ENCODE peak calls at places on chromosomes 3 and 15, in six cellular contexts. One of them, this sample, is unnamed.

GRCh38 chr15:70401709-70402108 is 304.0 kb upstream of the TLE3 start:
- DNase-seq in GM12891: no peak
- DNase-seq in K562: no peak
- DNase-seq in H1: no peak
- DNase-seq in GM12878: no peak
- DNase-seq in HepG2: no peak
- DNase-seq in this sample: no peak

GRCh38 chr3:35184775-35185174 is 454.6 kb upstream of the ARPP21 start:
- DNase-seq in H1: no peak
- DNase-seq in HepG2: no peak
- DNase-seq in K562: no peak
- DNase-seq in GM12878: no peak
- DNase-seq in GM12891: no peak
- DNase-seq in this sample: no peak

GRCh38 chr3:45776291-45776576 is 20.1 kb downstream of the SLC6A20 start:
- DNase-seq in HepG2: no peak
- DNase-seq in H1: no peak
- DNase-seq in K562: no peak
- DNase-seq in GM12878: no peak
- DNase-seq in GM12891: no peak
- DNase-seq in this sample: no peak

GRCh38 chr3:185176756-185177359 is 24.0 kb upstream of the C3orf70 start:
- DNase-seq in K562: peak; percentile 24
- DNase-seq in H1: no peak
- DNase-seq in HepG2: peak; percentile 36
- DNase-seq in GM12891: no peak
- DNase-seq in GM12878: no peak
- DNase-seq in this sample: no peak

GRCh38 chr3:10332481-10333358 is 11.8 kb upstream of the SEC13 start:
- DNase-seq in GM12878: no peak
- DNase-seq in K562: no peak
- DNase-seq in HepG2: no peak
- DNase-seq in GM12891: no peak
- DNase-seq in H1: no peak
- DNase-seq in this sample: no peak

GRCh38 chr3:66150977-66151376 is 69.8 kb upstream of the SLC25A26 start:
- DNase-seq in K562: no peak
- DNase-seq in HepG2: no peak
- DNase-seq in GM12891: no peak
- DNase-seq in GM12878: no peak
- DNase-seq in H1: no peak
- DNase-seq in this sample: no peak

GRCh38 chr3:113600418-113601185 is 68.2 kb downstream of the SIDT1 start:
- DNase-seq in GM12878: no peak
- DNase-seq in K562: no peak
- DNase-seq in GM12891: no peak
- DNase-seq in H1: no peak
- DNase-seq in HepG2: no peak
- DNase-seq in this sample: no peak

GRCh38 chr15:95439812-95440380 is 890.6 kb upstream of the NR2F2 start:
- DNase-seq in H1: no peak
- DNase-seq in GM12878: no peak
- DNase-seq in HepG2: no peak
- DNase-seq in GM12891: no peak
- DNase-seq in K562: no peak
- DNase-seq in this sample: no peak

GRCh38 chr3:130870423-130870822 is 23.5 kb upstream of the ATP2C1 start:
- DNase-seq in GM12878: no peak
- DNase-seq in H1: no peak
- DNase-seq in HepG2: no peak
- DNase-seq in K562: no peak
- DNase-seq in GM12891: no peak
- DNase-seq in this sample: no peak

GRCh38 chr3:49020335-49021212 is 1.3 kb upstream of the NDUFAF3 start:
- DNase-seq in GM12891: peak; percentile 42
- DNase-seq in GM12878: no peak
- DNase-seq in HepG2: no peak
- DNase-seq in K562: peak; percentile 38
- DNase-seq in H1: no peak
- DNase-seq in this sample: peak; percentile 48

GRCh38 chr3:49023775-49024174 is 1.9 kb downstream of the NDUFAF3 start:
- DNase-seq in H1: no peak
- DNase-seq in GM12878: no peak
- DNase-seq in K562: no peak
- DNase-seq in HepG2: no peak
- DNase-seq in GM12891: no peak
- DNase-seq in this sample: no peak

GRCh38 chr3:49021213-49021812 is 608 bp upstream of the NDUFAF3 start:
- DNase-seq in HepG2: peak; percentile 95
- DNase-seq in GM12878: peak; percentile 87
- DNase-seq in K562: no peak
- DNase-seq in H1: peak; percentile 94
- DNase-seq in GM12891: peak; percentile 89
- DNase-seq in this sample: peak; percentile 88

GRCh38 chr3:49022751-49023171 is 840 bp downstream of the NDUFAF3 start:
- DNase-seq in GM12878: no peak
- DNase-seq in H1: no peak
- DNase-seq in HepG2: peak; percentile 39
- DNase-seq in K562: no peak
- DNase-seq in GM12891: no peak
- DNase-seq in this sample: no peak

GRCh38 chr3:49021813-49022720 is at the start of gene NDUFAF3:
- DNase-seq in GM12891: peak; percentile 88
- DNase-seq in H1: peak; percentile 82
- DNase-seq in HepG2: peak; percentile 85
- DNase-seq in GM12878: peak; percentile 74
- DNase-seq in K562: peak; percentile 74
- DNase-seq in this sample: peak; percentile 88
- TF ChIP-seq POLR2A in GM12891: peak; percentile 95
- TF ChIP-seq POLR2A in H1: peak; percentile 88
- TF ChIP-seq POLR2A in HepG2: no peak
- TF ChIP-seq POLR2A in GM12878: no peak
- TF ChIP-seq POLR2A in K562: no peak
- TF ChIP-seq POLR2A in this sample: peak; percentile 80

DNA sequence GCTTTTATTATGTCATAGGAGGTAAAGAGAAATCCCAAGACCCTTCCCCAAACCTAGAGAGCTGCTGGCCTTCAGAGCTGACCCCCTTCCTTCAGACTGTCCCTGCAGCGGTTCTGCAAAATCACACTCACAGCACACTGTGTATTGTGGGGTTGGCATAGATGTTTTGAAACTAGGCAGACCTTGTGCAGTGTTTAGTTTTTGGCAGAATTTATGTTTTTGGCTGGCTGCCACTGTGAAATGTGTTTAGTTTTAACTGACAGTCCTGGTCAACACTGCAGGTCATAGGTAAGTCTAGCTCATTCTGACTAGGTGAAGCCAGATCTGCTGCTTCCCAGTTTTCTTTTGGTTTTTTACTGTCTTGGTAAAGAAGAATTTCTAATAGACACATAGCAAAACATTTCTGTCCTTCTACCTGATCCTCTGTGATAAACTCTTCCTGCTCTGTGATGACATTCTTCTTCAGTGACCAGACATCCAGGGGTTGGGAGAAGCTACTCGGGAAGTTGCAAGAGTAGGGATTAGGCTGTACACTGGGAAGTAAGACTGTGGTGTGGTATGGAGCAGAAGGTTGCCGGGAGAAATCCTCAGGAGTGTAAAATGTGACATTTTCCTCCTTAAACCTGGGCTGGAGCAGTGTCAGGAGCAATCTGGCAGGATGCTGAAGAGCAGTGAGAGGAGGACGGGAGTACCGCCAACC is 209.6 kb upstream of the MCTP2 start:
- DNase-seq in HepG2: no peak
- DNase-seq in GM12891: no peak
- DNase-seq in K562: no peak
- DNase-seq in H1: no peak
- DNase-seq in GM12878: no peak
- DNase-seq in this sample: no peak
- TF ChIP-seq POLR2AphosphoS5 in HepG2: no peak
- TF ChIP-seq POLR2AphosphoS5 in GM12891: no peak
- TF ChIP-seq POLR2AphosphoS5 in K562: no peak
- TF ChIP-seq POLR2AphosphoS5 in H1: no peak
- TF ChIP-seq POLR2AphosphoS5 in GM12878: no peak
- TF ChIP-seq POLR2AphosphoS5 in this sample: no peak

GRCh38 chr3:143644370-143645089 is 203.7 kb downstream of the SLC9A9 start:
- DNase-seq in HepG2: peak; percentile 22
- DNase-seq in GM12878: peak; percentile 26
- DNase-seq in GM12891: peak; percentile 16
- DNase-seq in K562: peak; percentile 18
- DNase-seq in H1: peak; percentile 43
- DNase-seq in this sample: no peak
- TF ChIP-seq TAF1 in HepG2: no peak
- TF ChIP-seq TAF1 in GM12878: no peak
- TF ChIP-seq TAF1 in GM12891: no peak
- TF ChIP-seq TAF1 in K562: no peak
- TF ChIP-seq TAF1 in H1: no peak
- TF ChIP-seq TAF1 in this sample: no peak

DNA sequence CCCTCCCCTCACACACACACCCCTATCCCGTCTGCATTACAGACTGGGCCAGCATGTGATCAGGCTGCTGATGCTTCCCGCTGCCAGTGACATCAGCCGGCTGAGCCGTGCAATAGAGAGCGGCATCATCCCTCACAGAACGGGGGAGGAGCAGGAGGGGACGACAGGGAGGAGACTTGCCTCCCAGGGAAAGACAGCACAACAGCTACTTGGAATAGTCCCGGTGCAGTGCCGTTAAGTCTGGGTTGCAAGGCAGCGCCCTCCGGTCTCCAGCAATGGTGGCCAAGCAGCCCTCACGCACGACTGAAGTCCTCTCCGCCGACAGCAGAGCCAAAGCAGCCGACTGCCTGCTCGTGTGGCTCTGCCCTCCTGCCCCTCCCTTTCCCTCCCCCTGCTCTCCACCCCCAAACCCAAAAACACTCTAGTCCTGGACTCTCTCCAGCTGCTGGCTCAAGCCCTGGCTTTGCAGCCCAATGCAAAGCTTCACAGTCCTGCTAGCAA is 31.5 kb upstream of the RPS17 start:
- DNase-seq in HepG2: no peak
- DNase-seq in GM12878: no peak
- DNase-seq in H1: peak; percentile 43
- DNase-seq in K562: peak; percentile 37
- DNase-seq in GM12891: no peak
- DNase-seq in this sample: no peak
- TF ChIP-seq POLR2A in HepG2: no peak
- TF ChIP-seq POLR2A in GM12878: no peak
- TF ChIP-seq POLR2A in H1: peak; percentile 71
- TF ChIP-seq POLR2A in K562: no peak
- TF ChIP-seq POLR2A in GM12891: no peak
- TF ChIP-seq POLR2A in this sample: no peak

DNA sequence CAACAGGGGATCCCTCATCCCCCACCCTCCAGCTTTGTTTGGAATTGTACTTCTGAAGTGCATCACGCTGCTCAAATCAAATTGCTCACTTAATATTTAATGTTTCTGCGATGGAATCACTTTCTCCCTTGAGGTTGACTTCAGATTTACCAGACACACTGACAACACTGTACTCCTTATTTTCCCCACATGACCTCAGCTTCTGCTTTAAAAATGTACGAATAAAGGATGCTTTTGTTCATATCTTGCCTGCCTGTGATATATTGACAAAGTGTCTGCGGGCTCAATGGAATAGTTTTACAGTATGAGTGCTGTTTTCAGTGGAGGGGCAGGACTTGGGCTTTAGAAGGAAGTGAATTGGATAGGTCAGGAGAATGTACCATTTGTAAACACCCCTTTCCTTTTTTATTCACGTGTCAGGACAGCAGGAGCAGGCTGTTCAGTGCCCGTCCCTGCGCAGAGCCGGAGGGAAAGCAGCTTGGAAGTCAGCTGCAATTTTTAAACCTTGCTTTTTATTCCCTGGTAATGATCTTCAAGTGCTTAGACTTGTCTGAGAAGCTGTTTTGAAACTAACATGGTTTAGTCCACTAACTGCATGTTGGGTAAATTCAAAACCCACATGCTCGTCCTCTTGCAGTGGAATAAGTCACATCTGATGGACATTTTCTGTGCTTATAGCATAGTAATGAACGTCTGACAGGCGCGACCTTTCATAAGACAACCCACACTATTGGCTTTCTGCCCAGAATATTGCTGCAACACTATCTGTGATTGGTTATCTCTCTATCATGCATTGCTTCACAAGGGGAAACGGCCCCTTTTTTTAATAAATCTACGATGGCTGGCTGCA is 29.9 kb downstream of the MBNL1 start:
- DNase-seq in H1: no peak
- DNase-seq in HepG2: peak; percentile 97
- DNase-seq in GM12878: peak; percentile 74
- DNase-seq in GM12891: no peak
- DNase-seq in K562: peak; percentile 35
- DNase-seq in this sample: no peak
- TF ChIP-seq POLR2AphosphoS5 in H1: no peak
- TF ChIP-seq POLR2AphosphoS5 in HepG2: no peak
- TF ChIP-seq POLR2AphosphoS5 in GM12878: no peak
- TF ChIP-seq POLR2AphosphoS5 in GM12891: peak; percentile 42
- TF ChIP-seq POLR2AphosphoS5 in K562: peak; percentile 31
- TF ChIP-seq POLR2AphosphoS5 in this sample: peak; percentile 13

DNA sequence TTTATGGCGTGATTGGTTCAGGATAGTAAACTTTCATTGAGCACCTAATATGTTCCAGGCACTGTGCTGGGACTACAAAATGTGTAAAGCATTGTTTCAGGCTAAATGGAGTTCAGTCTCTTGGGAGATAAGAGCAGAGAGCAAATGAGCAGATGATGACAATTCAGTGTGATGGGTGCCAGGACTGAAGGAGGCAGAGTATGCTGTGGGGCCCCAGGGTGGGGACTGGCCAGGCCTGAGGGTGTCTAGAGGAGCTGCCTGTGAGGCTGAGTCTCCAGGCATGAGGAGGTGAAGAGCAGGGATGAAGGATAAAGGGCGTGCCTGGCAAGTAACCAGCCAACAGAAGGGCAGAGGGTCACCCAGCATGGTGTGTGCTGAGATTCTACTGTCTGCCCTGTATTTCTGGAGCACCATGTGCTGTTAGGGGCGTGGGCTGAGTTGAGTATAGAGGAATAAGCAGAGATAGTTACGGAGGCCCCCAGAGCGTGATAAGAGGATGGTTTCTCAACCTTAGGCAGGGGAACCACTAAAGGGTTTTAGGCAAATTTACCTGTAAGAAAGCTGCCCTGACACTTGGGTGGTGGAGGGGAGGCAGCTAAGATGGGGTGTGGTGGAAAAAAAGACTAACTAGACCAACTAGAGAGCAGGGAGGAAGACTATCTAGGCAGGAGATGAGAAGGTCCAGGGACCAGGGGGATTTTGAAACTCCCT is 38.5 kb downstream of the EPHB1 start:
- DNase-seq in H1: no peak
- DNase-seq in GM12878: no peak
- DNase-seq in GM12891: no peak
- DNase-seq in HepG2: no peak
- DNase-seq in K562: no peak
- DNase-seq in this sample: no peak
- TF ChIP-seq TAF1 in H1: no peak
- TF ChIP-seq TAF1 in GM12878: no peak
- TF ChIP-seq TAF1 in GM12891: no peak
- TF ChIP-seq TAF1 in HepG2: no peak
- TF ChIP-seq TAF1 in K562: no peak
- TF ChIP-seq TAF1 in this sample: no peak

This sample was measured in GM12892.